ENCODE peak calls at places on chromosomes 2 and 18, in seven cellular contexts. B is GM10248, J is neural crest cell, G is epithelial cell of esophagus, C is germinal center, Q is D721Med, L is EL. W is an unnamed sample.

GRCh38 chr18:29962579-29962978 is 1080.0 kb downstream of the DSC3 start:
- DNase-seq in Q (no peak), C (no peak), J (no peak), B (no peak), L (peak), G (peak), W (peak)

GRCh38 chr2:178271629-178272333 is 77.5 kb downstream of the OSBPL6 start:
- DNase-seq in G (peak), B (no peak), Q (no peak), L (no peak), J (no peak), C (no peak), W (no peak)

GRCh38 chr2:120531365-120531764 is 185.4 kb downstream of the INHBB start:
- DNase-seq in J (no peak), Q (no peak), G (no peak), B (no peak), L (no peak), C (no peak), W (no peak)

GRCh38 chr2:219149667-219150066 is 10.9 kb downstream of the NHEJ1 start:
- DNase-seq in B (no peak), Q (no peak), J (no peak), L (no peak), G (no peak), C (no peak), W (no peak)

GRCh38 chr18:79705272-79705671 is 25.7 kb downstream of the CTDP1 start:
- DNase-seq in G (no peak), B (no peak), L (no peak), Q (no peak), J (no peak), C (no peak), W (no peak)

GRCh38 chr2:217220228-217221013 is 360.6 kb upstream of the TNP1 start:
- DNase-seq in L (no peak), C (no peak), J (no peak), G (no peak), B (no peak), Q (no peak), W (no peak)

GRCh38 chr2:228556707-228557106 is 375.2 kb upstream of the SPHKAP start:
- DNase-seq in B (no peak), G (peak), C (no peak), L (peak), Q (no peak), J (no peak), W (no peak)

GRCh38 chr2:28558421-28558820 is 62.6 kb downstream of the PLB1 start:
- DNase-seq in L (no peak), B (no peak), J (no peak), Q (no peak), C (no peak), G (no peak), W (no peak)

GRCh38 chr2:204234879-204235278 is 298.3 kb downstream of the ICOS start:
- DNase-seq in L (peak), J (no peak), B (no peak), C (no peak), Q (no peak), G (no peak), W (peak)

GRCh38 chr2:227503433-227504406 is 31.8 kb downstream of the AGFG1 start:
- DNase-seq in B (no peak), J (no peak), G (peak), Q (no peak), L (peak), C (no peak), W (peak)

GRCh38 chr2:164717000-164717597 is 95.8 kb upstream of the GRB14 start:
- DNase-seq in C (no peak), J (no peak), G (peak), L (peak), B (no peak), Q (no peak), W (no peak)

GRCh38 chr2:152950125-152950524 is 231.7 kb downstream of the ARL6IP6 start:
- DNase-seq in Q (no peak), B (no peak), J (peak), G (peak), L (peak), C (no peak), W (peak)

GRCh38 chr2:152827944-152828343 is 109.5 kb downstream of the ARL6IP6 start:
- DNase-seq in B (no peak), J (no peak), L (no peak), G (no peak), C (no peak), Q (no peak), W (no peak)

GRCh38 chr2:224973112-224974016 is 68.9 kb downstream of the DOCK10 start:
- DNase-seq in J (no peak), G (peak), Q (no peak), L (peak), C (peak), B (no peak), W (no peak)

GRCh38 chr2:96773922-96774321 is 13.2 kb downstream of the CNNM4 start:
- DNase-seq in L (no peak), G (no peak), J (no peak), Q (no peak), C (peak), B (no peak), W (peak)

GRCh38 chr2:134154269-134154668 is 99.6 kb upstream of the MGAT5 start:
- DNase-seq in C (no peak), L (no peak), G (no peak), J (no peak), B (peak), Q (no peak), W (no peak)

GRCh38 chr18:42412281-42412680 is 457.2 kb downstream of the PIK3C3 start:
- DNase-seq in Q (no peak), G (no peak), C (no peak), B (no peak), J (no peak), L (no peak), W (peak)

GRCh38 chr2:45315881-45316280 is 295.2 kb downstream of the SRBD1 start:
- DNase-seq in L (peak), J (no peak), C (no peak), Q (no peak), B (no peak), G (no peak), W (no peak)

GRCh38 chr2:215358891-215359575 is 47.2 kb downstream of the ATIC start:
- DNase-seq in G (no peak), B (no peak), L (no peak), J (no peak), C (no peak), Q (no peak), W (no peak)

GRCh38 chr2:120344991-120345975 is 653 bp upstream of the INHBB start:
- DNase-seq in J (peak), L (peak), G (no peak), C (no peak), Q (no peak), B (no peak), W (no peak)

GRCh38 chr2:5923957-5924945 is 232.1 kb downstream of the SOX11 start:
- DNase-seq in G (no peak), C (no peak), Q (no peak), B (no peak), J (no peak), L (no peak), W (no peak)

GRCh38 chr2:107002735-107003134 is 116.8 kb upstream of the ST6GAL2 start:
- DNase-seq in J (no peak), B (no peak), G (no peak), C (no peak), Q (no peak), L (peak), W (no peak)